ENCODE peak calls at places on chromosomes 11 and 22, in eight cellular contexts. One of them, this sample, is unnamed.

GRCh38 chr11:208917-209260 is 1.4 kb downstream of the RIC8A start:
- DNase-seq in HCT116: no peak
- DNase-seq in ovary: no peak
- DNase-seq in IMR-90: no peak
- DNase-seq in adrenal gland: no peak
- DNase-seq in neuronal stem cell: no peak
- DNase-seq in CD8-positive, alpha-beta T cell: no peak
- DNase-seq in hepatocyte: no peak
- DNase-seq in this sample: no peak

GRCh38 chr11:65685981-65686380 is 23.3 kb upstream of the RELA start:
- DNase-seq in HCT116: no peak
- DNase-seq in ovary: peak
- DNase-seq in IMR-90: no peak
- DNase-seq in adrenal gland: no peak
- DNase-seq in neuronal stem cell: no peak
- DNase-seq in CD8-positive, alpha-beta T cell: no peak
- DNase-seq in hepatocyte: no peak
- DNase-seq in this sample: no peak

GRCh38 chr11:118144301-118144701 is 8.3 kb downstream of the SCN4B start:
- DNase-seq in HCT116: no peak
- DNase-seq in ovary: no peak
- DNase-seq in IMR-90: no peak
- DNase-seq in adrenal gland: no peak
- DNase-seq in neuronal stem cell: no peak
- DNase-seq in CD8-positive, alpha-beta T cell: no peak
- DNase-seq in hepatocyte: no peak
- DNase-seq in this sample: no peak

GRCh38 chr11:18720811-18721575 is 5.0 kb downstream of the IGSF22 start:
- DNase-seq in HCT116: peak
- DNase-seq in ovary: peak
- DNase-seq in IMR-90: peak
- DNase-seq in adrenal gland: peak
- DNase-seq in neuronal stem cell: peak
- DNase-seq in CD8-positive, alpha-beta T cell: peak
- DNase-seq in hepatocyte: peak
- DNase-seq in this sample: peak

GRCh38 chr22:29787371-29787980 is 20.3 kb downstream of the UQCR10 start:
- DNase-seq in HCT116: no peak
- DNase-seq in ovary: no peak
- DNase-seq in IMR-90: no peak
- DNase-seq in adrenal gland: peak
- DNase-seq in neuronal stem cell: no peak
- DNase-seq in CD8-positive, alpha-beta T cell: no peak
- DNase-seq in hepatocyte: peak
- DNase-seq in this sample: no peak

GRCh38 chr11:118892515-118892914 is 8.8 kb downstream of the CXCR5 start:
- DNase-seq in HCT116: no peak
- DNase-seq in ovary: peak
- DNase-seq in IMR-90: no peak
- DNase-seq in adrenal gland: no peak
- DNase-seq in neuronal stem cell: no peak
- DNase-seq in CD8-positive, alpha-beta T cell: peak
- DNase-seq in hepatocyte: no peak
- DNase-seq in this sample: no peak

GRCh38 chr11:64224151-64224890 is 1.7 kb downstream of the TRPT1 start:
- DNase-seq in HCT116: no peak
- DNase-seq in ovary: peak
- DNase-seq in IMR-90: no peak
- DNase-seq in adrenal gland: no peak
- DNase-seq in neuronal stem cell: no peak
- DNase-seq in CD8-positive, alpha-beta T cell: no peak
- DNase-seq in hepatocyte: no peak
- DNase-seq in this sample: no peak

GRCh38 chr22:32517488-32517887 is 42.9 kb downstream of the FBXO7 start:
- DNase-seq in HCT116: no peak
- DNase-seq in ovary: no peak
- DNase-seq in IMR-90: no peak
- DNase-seq in adrenal gland: no peak
- DNase-seq in neuronal stem cell: no peak
- DNase-seq in CD8-positive, alpha-beta T cell: no peak
- DNase-seq in hepatocyte: no peak
- DNase-seq in this sample: no peak

GRCh38 chr22:33873186-33873585 is 47.1 kb downstream of the LARGE1 start:
- DNase-seq in HCT116: no peak
- DNase-seq in ovary: peak
- DNase-seq in IMR-90: no peak
- DNase-seq in adrenal gland: peak
- DNase-seq in neuronal stem cell: no peak
- DNase-seq in CD8-positive, alpha-beta T cell: no peak
- DNase-seq in hepatocyte: no peak
- DNase-seq in this sample: no peak

GRCh38 chr11:2930705-2931415 is 1.6 kb upstream of the PHLDA2 start:
- DNase-seq in HCT116: peak
- DNase-seq in ovary: peak
- DNase-seq in IMR-90: peak
- DNase-seq in adrenal gland: peak
- DNase-seq in neuronal stem cell: peak
- DNase-seq in CD8-positive, alpha-beta T cell: no peak
- DNase-seq in hepatocyte: peak
- DNase-seq in this sample: no peak

GRCh38 chr11:62889484-62890437 is 9.1 kb downstream of the SLC3A2 start:
- DNase-seq in HCT116: no peak
- DNase-seq in ovary: no peak
- DNase-seq in IMR-90: peak
- DNase-seq in adrenal gland: peak
- DNase-seq in neuronal stem cell: no peak
- DNase-seq in CD8-positive, alpha-beta T cell: no peak
- DNase-seq in hepatocyte: peak
- DNase-seq in this sample: no peak

GRCh38 chr11:134575504-134576230 is 163.6 kb upstream of the B3GAT1 start:
- DNase-seq in HCT116: no peak
- DNase-seq in ovary: no peak
- DNase-seq in IMR-90: no peak
- DNase-seq in adrenal gland: no peak
- DNase-seq in neuronal stem cell: no peak
- DNase-seq in CD8-positive, alpha-beta T cell: no peak
- DNase-seq in hepatocyte: no peak
- DNase-seq in this sample: no peak

GRCh38 chr11:6402561-6402981 is 12.3 kb downstream of the SMPD1 start:
- DNase-seq in HCT116: no peak
- DNase-seq in ovary: no peak
- DNase-seq in IMR-90: peak
- DNase-seq in adrenal gland: no peak
- DNase-seq in neuronal stem cell: no peak
- DNase-seq in CD8-positive, alpha-beta T cell: peak
- DNase-seq in hepatocyte: no peak
- DNase-seq in this sample: no peak

GRCh38 chr22:42814215-42814614 is 42.9 kb downstream of the ARFGAP3 start:
- DNase-seq in HCT116: no peak
- DNase-seq in ovary: no peak
- DNase-seq in IMR-90: no peak
- DNase-seq in adrenal gland: no peak
- DNase-seq in neuronal stem cell: no peak
- DNase-seq in CD8-positive, alpha-beta T cell: no peak
- DNase-seq in hepatocyte: no peak
- DNase-seq in this sample: no peak

GRCh38 chr11:69442807-69443137 is 38.7 kb upstream of the LINC01488 start:
- DNase-seq in HCT116: no peak
- DNase-seq in ovary: no peak
- DNase-seq in IMR-90: peak
- DNase-seq in adrenal gland: no peak
- DNase-seq in neuronal stem cell: no peak
- DNase-seq in CD8-positive, alpha-beta T cell: no peak
- DNase-seq in hepatocyte: peak
- DNase-seq in this sample: no peak

GRCh38 chr11:95767498-95767897 is 22.1 kb downstream of the FAM76B start:
- DNase-seq in HCT116: no peak
- DNase-seq in ovary: no peak
- DNase-seq in IMR-90: peak
- DNase-seq in adrenal gland: no peak
- DNase-seq in neuronal stem cell: no peak
- DNase-seq in CD8-positive, alpha-beta T cell: no peak
- DNase-seq in hepatocyte: no peak
- DNase-seq in this sample: no peak
- H3K27ac ChIP-seq in HCT116: no peak
- H3K27ac ChIP-seq in ovary: no peak
- H3K27ac ChIP-seq in IMR-90: no peak
- H3K27ac ChIP-seq in adrenal gland: no peak
- H3K27ac ChIP-seq in neuronal stem cell: no peak
- H3K27ac ChIP-seq in CD8-positive, alpha-beta T cell: no peak
- H3K27ac ChIP-seq in hepatocyte: no peak
- H3K27ac ChIP-seq in this sample: no peak

GRCh38 chr22:38106814-38107578 is 3.5 kb downstream of the BAIAP2L2 start:
- DNase-seq in HCT116: no peak
- DNase-seq in ovary: no peak
- DNase-seq in IMR-90: no peak
- DNase-seq in adrenal gland: no peak
- DNase-seq in neuronal stem cell: no peak
- DNase-seq in CD8-positive, alpha-beta T cell: no peak
- DNase-seq in hepatocyte: no peak
- DNase-seq in this sample: no peak

GRCh38 chr22:38109391-38110000 is 988 bp downstream of the BAIAP2L2 start:
- DNase-seq in HCT116: no peak
- DNase-seq in ovary: no peak
- DNase-seq in IMR-90: no peak
- DNase-seq in adrenal gland: no peak
- DNase-seq in neuronal stem cell: no peak
- DNase-seq in CD8-positive, alpha-beta T cell: no peak
- DNase-seq in hepatocyte: no peak
- DNase-seq in this sample: no peak

GRCh38 chr22:38107692-38108515 is 2.6 kb downstream of the BAIAP2L2 start:
- DNase-seq in HCT116: no peak
- DNase-seq in ovary: no peak
- DNase-seq in IMR-90: no peak
- DNase-seq in adrenal gland: no peak
- DNase-seq in neuronal stem cell: no peak
- DNase-seq in CD8-positive, alpha-beta T cell: no peak
- DNase-seq in hepatocyte: peak
- DNase-seq in this sample: no peak

GRCh38 chr22:38110008-38110862 is at the start of gene BAIAP2L2:
- DNase-seq in HCT116: no peak
- DNase-seq in ovary: no peak
- DNase-seq in IMR-90: no peak
- DNase-seq in adrenal gland: no peak
- DNase-seq in neuronal stem cell: no peak
- DNase-seq in CD8-positive, alpha-beta T cell: no peak
- DNase-seq in hepatocyte: peak
- DNase-seq in this sample: no peak

GRCh38 chr22:38108561-38109319 is 1.7 kb downstream of the BAIAP2L2 start:
- DNase-seq in HCT116: no peak
- DNase-seq in ovary: no peak
- DNase-seq in IMR-90: no peak
- DNase-seq in adrenal gland: no peak
- DNase-seq in neuronal stem cell: no peak
- DNase-seq in CD8-positive, alpha-beta T cell: no peak
- DNase-seq in hepatocyte: no peak
- DNase-seq in this sample: no peak
- H3K27ac ChIP-seq in HCT116: no peak
- H3K27ac ChIP-seq in ovary: no peak
- H3K27ac ChIP-seq in IMR-90: no peak
- H3K27ac ChIP-seq in adrenal gland: no peak
- H3K27ac ChIP-seq in neuronal stem cell: no peak
- H3K27ac ChIP-seq in CD8-positive, alpha-beta T cell: no peak
- H3K27ac ChIP-seq in hepatocyte: no peak
- H3K27ac ChIP-seq in this sample: no peak

GRCh38 chr11:16032974-16033373 is 323.4 kb downstream of the SOX6 start:
- DNase-seq in HCT116: no peak
- DNase-seq in ovary: no peak
- DNase-seq in IMR-90: no peak
- DNase-seq in adrenal gland: no peak
- DNase-seq in neuronal stem cell: no peak
- DNase-seq in CD8-positive, alpha-beta T cell: no peak
- DNase-seq in hepatocyte: no peak
- DNase-seq in this sample: no peak

GRCh38 chr11:16026849-16027248 is 329.5 kb downstream of the SOX6 start:
- DNase-seq in HCT116: no peak
- DNase-seq in ovary: no peak
- DNase-seq in IMR-90: no peak
- DNase-seq in adrenal gland: no peak
- DNase-seq in neuronal stem cell: no peak
- DNase-seq in CD8-positive, alpha-beta T cell: no peak
- DNase-seq in hepatocyte: no peak
- DNase-seq in this sample: no peak

GRCh38 chr11:16028406-16028805 is 327.9 kb downstream of the SOX6 start:
- DNase-seq in HCT116: no peak
- DNase-seq in ovary: no peak
- DNase-seq in IMR-90: peak
- DNase-seq in adrenal gland: no peak
- DNase-seq in neuronal stem cell: no peak
- DNase-seq in CD8-positive, alpha-beta T cell: no peak
- DNase-seq in hepatocyte: no peak
- DNase-seq in this sample: no peak

GRCh38 chr11:16034074-16034473 is 322.3 kb downstream of the SOX6 start:
- DNase-seq in HCT116: no peak
- DNase-seq in ovary: no peak
- DNase-seq in IMR-90: no peak
- DNase-seq in adrenal gland: no peak
- DNase-seq in neuronal stem cell: no peak
- DNase-seq in CD8-positive, alpha-beta T cell: no peak
- DNase-seq in hepatocyte: no peak
- DNase-seq in this sample: no peak

DNA sequence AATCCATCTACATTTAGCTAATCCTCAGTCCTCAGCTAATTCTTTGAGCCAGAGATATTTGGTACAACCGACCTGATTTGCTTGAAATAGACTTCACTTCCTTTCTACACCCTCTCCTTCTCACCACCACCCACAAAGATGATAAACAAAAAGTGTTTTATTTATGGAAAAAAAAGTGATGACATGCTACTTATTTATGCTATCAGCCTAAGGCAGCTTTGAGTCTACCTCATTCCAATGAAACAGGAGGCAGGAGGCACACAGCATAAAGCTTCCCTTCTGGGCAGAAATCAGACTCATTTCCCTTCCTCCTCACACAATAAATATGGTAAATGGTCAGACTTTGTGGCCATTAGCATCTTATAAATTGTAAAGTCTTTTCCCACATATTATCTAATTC is 325.7 kb downstream of the SOX6 start:
- DNase-seq in HCT116: no peak
- DNase-seq in ovary: no peak
- DNase-seq in IMR-90: peak
- DNase-seq in adrenal gland: no peak
- DNase-seq in neuronal stem cell: no peak
- DNase-seq in CD8-positive, alpha-beta T cell: no peak
- DNase-seq in hepatocyte: no peak
- DNase-seq in this sample: no peak
- H3K27ac ChIP-seq in HCT116: no peak
- H3K27ac ChIP-seq in ovary: no peak
- H3K27ac ChIP-seq in IMR-90: no peak
- H3K27ac ChIP-seq in adrenal gland: no peak
- H3K27ac ChIP-seq in neuronal stem cell: no peak
- H3K27ac ChIP-seq in CD8-positive, alpha-beta T cell: no peak
- H3K27ac ChIP-seq in hepatocyte: no peak
- H3K27ac ChIP-seq in this sample: no peak

DNA sequence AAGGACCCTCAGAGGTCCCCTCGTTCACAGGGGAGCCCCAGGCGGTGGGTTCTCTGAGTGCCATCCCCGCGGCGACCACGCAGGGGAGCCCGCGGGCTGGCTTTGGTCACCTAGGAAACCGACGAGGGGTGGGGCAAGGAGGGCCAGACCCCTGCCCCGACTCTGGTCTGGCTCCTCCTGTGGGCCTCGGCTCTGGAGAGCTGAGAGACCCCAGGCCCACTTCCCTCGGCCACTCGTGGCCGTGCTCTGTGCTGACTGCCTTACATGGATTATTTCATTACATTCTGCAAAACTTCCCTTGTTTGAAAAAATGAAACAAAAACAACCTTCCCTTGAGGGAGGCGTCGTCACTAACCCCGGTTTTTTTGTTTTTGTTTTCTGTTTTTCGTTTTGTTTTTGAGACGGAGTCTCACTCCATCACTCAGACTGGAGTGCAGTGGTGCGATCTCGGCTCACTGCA is 15.2 kb upstream of the CYTH4 start:
- DNase-seq in HCT116: no peak
- DNase-seq in ovary: peak
- DNase-seq in IMR-90: no peak
- DNase-seq in adrenal gland: no peak
- DNase-seq in neuronal stem cell: peak
- DNase-seq in CD8-positive, alpha-beta T cell: peak
- DNase-seq in hepatocyte: peak
- DNase-seq in this sample: no peak
- H3K27ac ChIP-seq in HCT116: no peak
- H3K27ac ChIP-seq in ovary: no peak
- H3K27ac ChIP-seq in IMR-90: peak
- H3K27ac ChIP-seq in adrenal gland: peak
- H3K27ac ChIP-seq in neuronal stem cell: no peak
- H3K27ac ChIP-seq in CD8-positive, alpha-beta T cell: peak
- H3K27ac ChIP-seq in hepatocyte: no peak
- H3K27ac ChIP-seq in this sample: no peak